ENCODE peak calls at places on chromosomes 7 and 10, in five cellular contexts. X, T, Q, L and I are unnamed samples.

GRCh38 chr10:86632009-86632800 is 22.1 kb upstream of the OPN4 start:
- DNase-seq in X (no peak), T (no peak), Q (peak), L (no peak), I (peak)

GRCh38 chr10:95756796-95757657 is 1.1 kb downstream of the ENTPD1 start:
- DNase-seq in X (peak), T (no peak), Q (no peak), L (no peak), I (no peak)

GRCh38 chr10:127928021-127928806 is 21.3 kb downstream of the PTPRE start:
- DNase-seq in X (no peak), T (no peak), Q (no peak), L (no peak), I (no peak)

GRCh38 chr10:75209325-75210192 is 1.0 kb upstream of the VDAC2 start:
- DNase-seq in X (peak), T (no peak), Q (peak), L (no peak), I (no peak)

GRCh38 chr10:22259280-22259679 is 41.5 kb upstream of the EBLN1 start:
- DNase-seq in X (no peak), T (no peak), Q (peak), L (no peak), I (no peak)

GRCh38 chr7:69388462-69389137 is 209.7 kb upstream of the AUTS2 start:
- DNase-seq in X (no peak), T (no peak), Q (no peak), L (no peak), I (no peak)

GRCh38 chr10:33559105-33559504 is 224.6 kb upstream of the NRP1 start:
- DNase-seq in X (no peak), T (no peak), Q (no peak), L (no peak), I (no peak)

GRCh38 chr10:20984632-20985031 is 87.5 kb upstream of the NEBL start:
- DNase-seq in X (no peak), T (no peak), Q (no peak), L (no peak), I (no peak)

GRCh38 chr7:1117321-1117928 is 29.5 kb downstream of the GPER1 start:
- DNase-seq in X (no peak), T (no peak), Q (no peak), L (no peak), I (no peak)

GRCh38 chr10:14468022-14468421 is 137.3 kb upstream of the FRMD4A start:
- DNase-seq in X (no peak), T (no peak), Q (no peak), L (no peak), I (no peak)

GRCh38 chr7:85469446-85469970 is 282.7 kb upstream of the SEMA3D start:
- DNase-seq in X (no peak), T (no peak), Q (no peak), L (no peak), I (no peak)

GRCh38 chr10:91220954-91221696 is 662 bp downstream of the PCGF5 start:
- DNase-seq in X (no peak), T (no peak), Q (peak), L (no peak), I (no peak)

GRCh38 chr7:20238754-20239324 is 21.7 kb upstream of the MACC1 start:
- DNase-seq in X (peak), T (no peak), Q (peak), L (no peak), I (no peak)

GRCh38 chr10:17064435-17064834 is 65.2 kb downstream of the CUBN start:
- DNase-seq in X (no peak), T (no peak), Q (no peak), L (no peak), I (no peak)

GRCh38 chr7:105764506-105764905 is 111.9 kb downstream of the ATXN7L1 start:
- DNase-seq in X (no peak), T (no peak), Q (no peak), L (no peak), I (no peak)

GRCh38 chr7:116461500-116461899 is 38.0 kb upstream of the CAV2 start:
- DNase-seq in X (no peak), T (no peak), Q (no peak), L (no peak), I (no peak)

GRCh38 chr7:43508434-43508833 is 74.5 kb upstream of the STK17A start:
- DNase-seq in X (no peak), T (no peak), Q (no peak), L (no peak), I (no peak)

GRCh38 chr10:111221682-111222470 is 145.0 kb downstream of the ADRA2A start:
- DNase-seq in X (no peak), T (no peak), Q (no peak), L (no peak), I (no peak)

GRCh38 chr7:41425926-41426325 is 277.0 kb downstream of the INHBA start:
- DNase-seq in X (no peak), T (no peak), Q (no peak), L (no peak), I (no peak)
- TF ChIP-seq SRF in X (no peak), T (no peak), Q (no peak), L (no peak), I (no peak)

GRCh38 chr7:37901890-37902524 is 14.6 kb downstream of the SFRP4 start:
- DNase-seq in X (no peak), T (peak), Q (peak), L (no peak), I (no peak)

GRCh38 chr7:37899712-37900247 is 16.8 kb downstream of the SFRP4 start:
- DNase-seq in X (no peak), T (no peak), Q (no peak), L (no peak), I (no peak)

GRCh38 chr7:37901236-37901827 is 15.3 kb downstream of the SFRP4 start:
- DNase-seq in X (no peak), T (peak), Q (peak), L (peak), I (no peak)
- TF ChIP-seq SRF in X (no peak), T (no peak), Q (no peak), L (no peak), I (no peak)

GRCh38 chr7:155349601-155350331 is 52.1 kb downstream of the INSIG1 start:
- DNase-seq in X (no peak), T (no peak), Q (peak), L (no peak), I (no peak)
- TF ChIP-seq SRF in X (no peak), T (no peak), Q (no peak), L (no peak), I (no peak)

GRCh38 chr7:98222533-98223195 is 11.4 kb downstream of the BHLHA15 start:
- DNase-seq in X (no peak), T (no peak), Q (no peak), L (no peak), I (no peak)

GRCh38 chr7:98223351-98223897 is 12.2 kb downstream of the BHLHA15 start:
- DNase-seq in X (no peak), T (no peak), Q (no peak), L (no peak), I (no peak)

GRCh38 chr7:98223898-98224700 is 12.9 kb downstream of the BHLHA15 start:
- DNase-seq in X (no peak), T (no peak), Q (no peak), L (no peak), I (no peak)

GRCh38 chr7:98224701-98225181 is 13.5 kb downstream of the BHLHA15 start:
- DNase-seq in X (no peak), T (no peak), Q (no peak), L (no peak), I (no peak)

GRCh38 chr7:98221611-98222532 is 10.6 kb downstream of the BHLHA15 start:
- DNase-seq in X (no peak), T (no peak), Q (no peak), L (no peak), I (no peak)
- TF ChIP-seq SRF in X (no peak), T (no peak), Q (no peak), L (no peak), I (no peak)

DNA sequence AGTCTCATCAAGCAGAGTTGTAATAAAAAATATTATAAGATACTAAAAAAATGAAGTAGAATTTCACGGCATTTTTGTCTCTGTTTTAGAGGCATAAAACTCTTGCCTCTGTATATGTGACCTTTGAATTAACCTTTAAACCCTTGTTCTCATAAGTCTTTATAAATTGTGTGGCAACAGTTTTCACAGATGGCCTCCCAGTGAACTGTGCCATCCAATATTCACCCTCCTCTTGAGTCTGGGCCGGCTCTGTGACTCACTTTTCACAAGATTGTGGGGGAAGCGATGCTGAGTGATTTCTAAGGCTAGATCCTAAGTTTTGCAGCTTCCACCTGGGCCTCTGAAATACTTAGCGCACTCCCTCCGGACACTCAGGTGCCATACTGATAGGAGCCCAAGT is 4.6 kb upstream of the USP6NL start:
- DNase-seq in X (no peak), T (no peak), Q (no peak), L (no peak), I (no peak)
- TF ChIP-seq SRF in X (no peak), T (no peak), Q (no peak), L (no peak), I (no peak)

DNA sequence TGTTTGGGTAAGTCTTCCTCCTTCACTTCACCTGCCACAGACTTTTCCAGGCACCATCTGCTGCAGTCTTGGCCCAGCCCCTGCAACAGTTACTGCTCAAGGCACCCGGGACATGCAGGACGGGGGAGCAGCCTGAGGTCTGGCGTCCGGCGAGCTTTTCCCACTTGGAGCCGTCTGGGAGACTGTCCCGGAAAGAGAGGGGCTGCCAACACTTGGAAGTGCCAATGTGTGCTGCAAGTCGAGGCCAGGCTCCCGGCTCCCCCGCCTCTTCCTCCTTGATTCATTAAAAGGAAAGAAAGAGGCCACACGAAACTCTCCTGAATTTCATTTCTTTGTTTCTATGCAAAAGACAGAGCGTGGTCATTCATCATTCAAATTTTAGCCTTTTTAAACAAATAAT is 13.8 kb downstream of the HTRA1 start:
- DNase-seq in X (no peak), T (no peak), Q (no peak), L (no peak), I (no peak)
- TF ChIP-seq SRF in X (no peak), T (no peak), Q (no peak), L (no peak), I (no peak)

GRCh38 chr7:54429106-54429505 is 113.1 kb upstream of the VSTM2A start:
- DNase-seq in X (no peak), T (no peak), Q (no peak), L (no peak), I (no peak)

DNA sequence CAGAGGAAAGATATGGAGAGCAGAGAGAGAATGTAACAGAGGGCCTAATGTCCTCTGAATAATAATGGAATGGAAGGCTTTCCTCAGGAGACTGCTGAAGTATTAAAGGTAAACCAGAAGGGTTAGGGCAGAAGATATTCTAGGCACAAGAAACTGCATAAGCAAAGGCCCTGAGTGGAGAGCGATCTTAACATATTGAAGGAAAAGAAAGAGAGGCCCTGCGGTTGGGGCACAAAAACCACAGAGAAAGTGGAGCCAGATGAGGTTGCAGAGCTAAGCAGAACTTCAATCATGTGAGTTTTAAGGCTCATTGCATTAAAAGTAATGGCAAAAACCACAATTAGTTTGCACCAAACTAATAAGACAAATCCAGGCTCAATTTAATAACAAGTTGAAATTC is 115.8 kb upstream of the VSTM2A start:
- DNase-seq in X (no peak), T (no peak), Q (no peak), L (no peak), I (no peak)
- TF ChIP-seq SRF in X (no peak), T (no peak), Q (no peak), L (no peak), I (no peak)

DNA sequence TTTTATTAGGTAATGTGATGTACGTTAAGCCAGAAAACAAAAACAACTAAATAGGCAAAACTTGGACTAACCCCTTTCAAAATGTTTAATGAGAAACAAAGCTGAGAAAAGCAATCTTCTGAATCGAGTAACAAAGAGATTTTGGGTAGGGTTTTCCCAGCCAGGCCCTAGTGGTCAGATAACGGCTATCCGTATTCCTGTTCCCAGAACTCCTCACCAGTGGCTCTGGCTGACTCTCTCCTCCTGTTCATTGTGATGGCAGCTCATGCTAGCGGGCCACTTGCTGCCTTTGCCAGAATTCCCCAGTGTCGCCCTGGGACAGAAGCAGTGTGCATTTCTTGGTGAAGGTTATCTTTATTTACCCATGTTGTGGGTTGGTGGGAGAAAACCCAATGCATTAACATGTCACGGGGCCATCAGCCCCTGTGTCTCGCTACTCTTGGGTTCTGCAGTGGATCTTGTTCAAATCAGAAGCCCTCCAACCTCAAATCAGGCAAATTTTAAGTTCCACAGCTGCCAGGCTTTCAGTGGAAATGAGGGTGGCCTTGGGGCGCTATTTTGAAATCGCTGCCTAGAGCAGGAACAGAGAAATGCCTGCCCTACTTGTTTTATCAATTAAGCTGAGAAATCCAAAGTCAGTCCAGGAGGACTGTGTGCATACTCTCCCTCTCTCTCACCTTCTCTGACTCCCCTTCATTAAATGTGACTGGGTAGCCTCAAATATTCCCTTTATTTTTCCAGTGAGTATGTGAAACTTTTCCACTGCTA is 164.5 kb upstream of the NPVF start:
- DNase-seq in X (no peak), T (no peak), Q (no peak), L (no peak), I (no peak)
- TF ChIP-seq SRF in X (no peak), T (no peak), Q (no peak), L (no peak), I (no peak)

GRCh38 chr10:78765726-78766335 is 302.9 kb upstream of the ZMIZ1 start:
- DNase-seq in X (no peak), T (no peak), Q (no peak), L (no peak), I (no peak)

GRCh38 chr10:78763217-78763616 is 305.5 kb upstream of the ZMIZ1 start:
- DNase-seq in X (no peak), T (no peak), Q (no peak), L (no peak), I (no peak)

GRCh38 chr10:78764436-78764835 is 304.3 kb upstream of the ZMIZ1 start:
- DNase-seq in X (no peak), T (no peak), Q (no peak), L (no peak), I (no peak)

GRCh38 chr10:78764846-78765430 is 303.8 kb upstream of the ZMIZ1 start:
- DNase-seq in X (no peak), T (no peak), Q (no peak), L (no peak), I (no peak)

DNA sequence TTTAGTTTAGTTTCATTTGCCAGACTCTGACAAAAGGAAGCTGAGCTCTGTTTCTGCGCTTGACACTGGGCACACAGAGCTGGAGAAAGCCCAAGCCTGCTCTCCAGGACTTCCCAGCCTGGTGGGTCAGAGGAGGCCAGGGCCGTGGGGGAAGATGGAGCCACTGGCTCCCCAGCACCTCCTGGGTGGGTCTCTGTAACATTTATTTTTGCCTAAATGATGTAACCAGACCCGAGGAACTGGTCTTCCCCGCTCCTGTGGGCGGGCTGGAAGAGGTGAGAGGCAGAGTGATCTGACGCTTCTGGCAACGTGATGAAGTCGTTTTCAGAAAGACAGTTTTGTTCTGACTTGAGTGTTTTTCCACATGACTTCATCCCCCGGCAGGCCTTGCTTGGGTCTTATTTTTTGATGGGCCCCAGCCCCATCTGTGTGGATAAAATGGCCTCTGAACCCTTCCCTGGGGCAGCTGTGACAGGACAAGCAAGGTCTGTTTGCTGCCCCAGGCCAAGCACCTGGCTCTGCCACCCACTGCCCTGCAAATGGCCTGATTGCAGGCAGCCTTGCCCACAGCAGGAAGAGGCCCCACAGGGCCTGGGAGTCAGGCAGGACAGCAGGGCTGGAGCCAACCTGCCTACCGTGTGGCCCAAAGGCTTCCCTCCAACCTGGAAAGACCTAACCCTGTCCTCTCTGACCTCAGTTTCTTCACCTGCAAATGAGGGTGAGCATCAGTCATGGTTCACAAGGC is 304.9 kb upstream of the ZMIZ1 start:
- DNase-seq in X (no peak), T (no peak), Q (no peak), L (no peak), I (no peak)
- TF ChIP-seq SRF in X (no peak), T (no peak), Q (no peak), L (no peak), I (no peak)

GRCh38 chr10:117425908-117426566 is 50.8 kb upstream of the PDZD8 start:
- DNase-seq in X (no peak), T (no peak), Q (no peak), L (no peak), I (no peak)

GRCh38 chr10:117420768-117421167 is 45.5 kb upstream of the PDZD8 start:
- DNase-seq in X (no peak), T (no peak), Q (no peak), L (no peak), I (no peak)

GRCh38 chr10:117421985-117422384 is 46.7 kb upstream of the PDZD8 start:
- DNase-seq in X (no peak), T (no peak), Q (no peak), L (no peak), I (no peak)

GRCh38 chr10:117424171-117424570 is 48.9 kb upstream of the PDZD8 start:
- DNase-seq in X (no peak), T (no peak), Q (no peak), L (no peak), I (no peak)

DNA sequence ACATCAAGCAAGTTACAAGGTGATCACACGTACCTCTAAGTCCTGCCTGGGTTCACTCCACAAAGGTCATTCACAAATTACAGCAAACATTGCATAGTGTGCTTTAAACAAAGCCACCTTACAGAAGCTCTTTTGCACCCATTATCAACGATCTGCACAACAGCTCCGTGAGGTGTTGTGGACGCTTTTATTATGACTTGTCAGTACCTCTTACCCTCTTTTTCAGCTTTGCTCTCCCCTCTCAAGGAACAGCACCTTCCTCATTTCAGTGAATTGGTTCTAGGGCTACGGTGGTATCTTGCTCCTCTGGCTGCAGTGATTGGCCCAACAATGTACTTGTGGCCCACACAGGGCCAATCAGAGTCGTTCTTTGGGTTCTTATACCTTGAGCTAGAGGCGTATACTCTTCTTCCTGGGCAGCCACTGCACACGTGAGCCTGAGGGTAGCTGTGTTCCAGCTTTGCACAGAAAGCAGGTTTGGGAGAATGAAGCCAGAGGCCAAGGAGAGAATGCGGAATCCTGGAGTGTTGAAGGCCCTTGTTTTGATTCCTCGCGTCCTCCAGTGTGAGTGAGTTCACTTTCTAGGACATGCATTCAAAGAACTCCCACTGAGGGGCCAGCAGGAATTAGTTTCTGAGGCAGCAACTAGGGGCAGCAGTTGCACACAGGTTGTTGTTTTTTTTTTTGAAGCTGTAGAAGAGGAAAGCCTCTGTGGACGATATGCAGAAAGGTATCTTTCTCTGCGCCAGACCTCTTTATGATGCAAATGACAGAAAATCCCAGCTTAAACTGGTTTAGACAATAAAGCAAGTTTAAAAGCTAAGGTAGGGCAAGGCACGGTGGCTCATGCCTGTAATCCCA is 49.8 kb upstream of the PDZD8 start:
- DNase-seq in X (no peak), T (peak), Q (no peak), L (no peak), I (no peak)
- TF ChIP-seq SRF in X (no peak), T (no peak), Q (no peak), L (no peak), I (no peak)